ENCODE peak calls at places on chromosome 7, in four cellular contexts. R is astrocyte of the spinal cord; Q is CD4-positive, alpha-beta memory T cell; S is body of pancreas. N is an unnamed sample.

GRCh38 chr7:158383665-158384064 is 204.0 kb downstream of the PTPRN2 start:
- DNase-seq in R (no peak), Q (no peak), S (no peak), N (no peak)

GRCh38 chr7:6012355-6013104 is 3.5 kb downstream of the AIMP2 start:
- DNase-seq in R (no peak), Q (no peak), S (peak), N (no peak)

GRCh38 chr7:22572292-22572691 is 72.3 kb upstream of the STEAP1B start:
- DNase-seq in R (no peak), Q (no peak), S (no peak), N (no peak)

GRCh38 chr7:113125728-113126127 is 7.4 kb upstream of the SMIM30 start:
- DNase-seq in R (no peak), Q (no peak), S (no peak), N (no peak)

GRCh38 chr7:2211259-2211575 is 21.5 kb downstream of the MAD1L1 start:
- DNase-seq in R (no peak), Q (no peak), S (no peak), N (no peak)

GRCh38 chr7:150903627-150904026 is 51.3 kb downstream of the AOC1 start:
- DNase-seq in R (peak), Q (no peak), S (peak), N (peak)

GRCh38 chr7:152674860-152675760 is 831 bp downstream of the XRCC2 start:
- DNase-seq in R (peak), Q (peak), S (no peak), N (no peak)

GRCh38 chr7:20158684-20159083 is 58.5 kb downstream of the MACC1 start:
- DNase-seq in R (peak), Q (no peak), S (peak), N (no peak)

GRCh38 chr7:154792436-154793055 is 210.4 kb downstream of the PAXIP1 start:
- DNase-seq in R (no peak), Q (no peak), S (no peak), N (no peak)

GRCh38 chr7:151249034-151249731 is 689 bp upstream of the SMARCD3 start:
- DNase-seq in R (peak), Q (peak), S (peak), N (peak)

GRCh38 chr7:2761801-2762497 is 73.9 kb downstream of the AMZ1 start:
- DNase-seq in R (no peak), Q (no peak), S (no peak), N (no peak)

GRCh38 chr7:94810496-94810895 is 96.9 kb upstream of the PPP1R9A start:
- DNase-seq in R (no peak), Q (no peak), S (no peak), N (no peak)

GRCh38 chr7:11835260-11835659 is 3.3 kb upstream of the THSD7A start:
- DNase-seq in R (peak), Q (no peak), S (no peak), N (no peak)

GRCh38 chr7:476736-477360 is 42.8 kb downstream of the PDGFA start:
- DNase-seq in R (no peak), Q (no peak), S (no peak), N (no peak)

GRCh38 chr7:73892003-73892975 is 31.3 kb downstream of the TMEM270 start:
- DNase-seq in R (peak), Q (no peak), S (peak), N (no peak)

GRCh38 chr7:101666751-101667150 is 37.7 kb upstream of the MYL10 start:
- DNase-seq in R (no peak), Q (no peak), S (no peak), N (no peak)

GRCh38 chr7:131039355-131039762 is 288.3 kb upstream of the MKLN1 start:
- DNase-seq in R (no peak), Q (no peak), S (no peak), N (no peak)
- H3K4me3 ChIP-seq in R (no peak), Q (no peak), S (no peak), N (peak)

DNA sequence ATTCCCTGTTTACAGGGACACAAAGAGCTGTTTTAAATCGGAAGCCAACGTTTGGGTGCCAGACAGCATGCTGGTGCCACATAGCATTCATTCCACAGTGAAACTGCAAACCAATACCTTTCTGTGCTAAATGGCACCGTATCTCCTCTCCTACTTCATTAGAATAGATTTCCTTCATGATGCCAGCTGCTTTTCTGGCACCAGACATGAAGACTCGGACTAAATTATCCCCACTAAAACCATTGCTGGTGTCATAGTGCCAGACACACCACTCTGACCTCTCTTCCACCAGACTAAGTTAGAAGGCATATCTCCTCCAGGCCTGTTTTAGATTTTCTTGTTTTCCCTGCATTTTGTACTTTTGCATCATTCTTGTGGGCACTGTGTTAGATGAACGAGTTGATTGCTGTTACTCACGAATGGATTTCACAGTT is 155.1 kb downstream of the ETV1 start:
- DNase-seq in R (no peak), Q (no peak), S (no peak), N (no peak)
- H3K4me3 ChIP-seq in R (no peak), Q (no peak), S (no peak), N (no peak)

GRCh38 chr7:38316733-38317360 is 43.4 kb upstream of the TARP start:
- DNase-seq in R (no peak), Q (no peak), S (no peak), N (no peak)

GRCh38 chr7:38318803-38319416 is 45.5 kb upstream of the TARP start:
- DNase-seq in R (peak), Q (no peak), S (peak), N (peak)

GRCh38 chr7:38317457-38318037 is 44.1 kb upstream of the TARP start:
- DNase-seq in R (no peak), Q (no peak), S (no peak), N (no peak)

GRCh38 chr7:38319873-38320272 is 46.4 kb upstream of the TARP start:
- DNase-seq in R (no peak), Q (no peak), S (no peak), N (no peak)

DNA sequence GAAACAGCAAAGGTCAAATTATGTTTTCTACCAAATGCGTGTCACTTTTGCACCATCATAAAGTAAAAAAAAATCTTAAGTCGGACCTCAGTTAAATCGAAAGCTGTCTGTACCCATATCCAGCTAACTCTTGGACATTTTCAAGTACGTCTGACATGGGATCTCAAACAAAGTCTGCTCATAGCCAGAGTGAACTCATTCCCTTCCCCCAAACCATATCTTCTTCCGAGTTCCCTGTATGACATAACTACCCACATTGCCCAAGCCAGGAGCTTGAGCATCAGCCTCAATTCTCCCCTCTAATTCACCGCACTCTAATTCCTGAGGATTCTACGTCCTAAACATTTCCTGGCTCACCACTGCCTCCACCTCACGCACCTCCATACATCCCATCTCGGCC is 44.8 kb upstream of the TARP start:
- DNase-seq in R (no peak), Q (no peak), S (no peak), N (no peak)
- H3K4me3 ChIP-seq in R (no peak), Q (no peak), S (no peak), N (no peak)

GRCh38 chr7:122136639-122137253 is 7.3 kb downstream of the AASS start:
- DNase-seq in R (peak), Q (no peak), S (no peak), N (no peak)
- H3K4me3 ChIP-seq in R (peak), Q (no peak), S (no peak), N (peak)

DNA sequence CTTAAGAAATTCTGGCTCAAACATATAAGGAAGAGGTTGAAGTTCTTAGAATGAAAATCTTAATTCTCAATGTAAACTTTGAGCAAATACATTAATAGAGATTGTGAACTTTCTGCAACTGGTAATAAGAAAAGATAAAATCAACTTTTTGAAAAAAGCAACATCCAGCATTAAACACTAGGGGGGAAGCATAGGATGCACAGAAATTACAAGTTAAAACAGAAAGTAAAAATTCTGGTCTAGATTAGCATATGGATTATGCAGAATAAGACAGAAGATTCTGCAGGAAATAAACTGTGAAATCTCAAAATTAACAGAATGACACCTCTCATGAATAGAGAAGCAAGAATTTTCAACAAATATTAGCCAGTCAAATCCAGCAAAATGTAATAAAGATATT is 38.0 kb upstream of the CAV2 start:
- DNase-seq in R (no peak), Q (no peak), S (no peak), N (no peak)
- H3K4me3 ChIP-seq in R (no peak), Q (no peak), S (no peak), N (no peak)

N was measured in CD4-positive, CD25-positive, alpha-beta regulatory T cell.